ENCODE peak calls at places on chromosomes 11 and 22, in eight cellular contexts. L is Calu3; S is fibroblast of mammary gland; R is left ventricle myocardium superior; X is fibroblast of gingiva; B is NCI-H1092; Q is IMR-90; A is CD4-positive, alpha-beta memory T cell. I is an unnamed sample.

GRCh38 chr11:14974021-14974698 is 2.0 kb upstream of the CALCA start:
- DNase-seq in L (no peak), A (no peak), Q (no peak), R (no peak), X (no peak), S (no peak), B (no peak), I (no peak)

GRCh38 chr22:22935546-22936157 is 48.0 kb downstream of the IGLL5 start:
- DNase-seq in S (no peak), L (no peak), R (peak; percentile 19), A (no peak), X (no peak), Q (no peak), B (no peak), I (no peak)

GRCh38 chr22:40238425-40239344 is 61.0 kb downstream of the TNRC6B start:
- DNase-seq in R (no peak), X (peak; percentile 74), Q (peak; percentile 74), L (peak; percentile 51), B (no peak), A (peak; percentile 42), S (peak; percentile 88), I (no peak)

GRCh38 chr11:135074397-135074998 is 662.5 kb upstream of the B3GAT1 start:
- DNase-seq in B (no peak), A (no peak), X (no peak), R (no peak), S (peak; percentile 2), L (no peak), Q (no peak), I (no peak)

GRCh38 chr11:62148271-62148980 is 24.6 kb downstream of the INCENP start:
- DNase-seq in L (no peak), S (no peak), R (no peak), Q (no peak), B (no peak), X (no peak), A (no peak), I (peak; percentile 35)

GRCh38 chr22:19062909-19063308 is 59.3 kb downstream of the DGCR2 start:
- DNase-seq in L (no peak), A (no peak), X (no peak), Q (no peak), R (no peak), S (no peak), B (no peak), I (no peak)

GRCh38 chr11:18364495-18365047 is 29.8 kb upstream of the LDHA start:
- DNase-seq in S (no peak), A (no peak), Q (no peak), L (no peak), B (no peak), R (no peak), X (peak; percentile 44), I (no peak)

GRCh38 chr11:130891326-130891725 is 25.0 kb downstream of the SNX19 start:
- DNase-seq in R (no peak), S (peak; percentile 40), A (no peak), B (no peak), L (no peak), Q (peak; percentile 41), X (no peak), I (no peak)

GRCh38 chr11:1301220-1302000 is 8.0 kb downstream of the TOLLIP start:
- DNase-seq in Q (no peak), R (no peak), X (no peak), L (no peak), B (no peak), A (no peak), S (no peak), I (no peak)

GRCh38 chr22:42064629-42065028 is 6.0 kb downstream of the NAGA start:
- DNase-seq in L (no peak), X (no peak), Q (no peak), R (no peak), S (no peak), B (no peak), A (no peak), I (no peak)

GRCh38 chr11:67154726-67155125 is 35.7 kb downstream of the KDM2A start:
- DNase-seq in S (no peak), R (no peak), L (no peak), A (no peak), Q (no peak), B (no peak), X (no peak), I (no peak)

GRCh38 chr11:121572581-121573059 is 119.9 kb upstream of the SORL1-AS1 start:
- DNase-seq in A (no peak), R (no peak), L (no peak), X (no peak), S (no peak), Q (no peak), B (peak; percentile 46), I (no peak)

GRCh38 chr22:44519895-44520294 is 21.9 kb upstream of the RTL6 start:
- DNase-seq in A (no peak), Q (no peak), B (no peak), R (peak; percentile 71), S (no peak), L (no peak), X (no peak), I (no peak)

GRCh38 chr11:78424334-78425270 is 7.0 kb upstream of the GAB2 start:
- DNase-seq in S (peak; percentile 76), R (no peak), B (no peak), X (peak; percentile 80), L (no peak), A (no peak), Q (peak; percentile 73), I (no peak)

GRCh38 chr22:32849501-32849900 is 48.0 kb downstream of the TIMP3 start:
- DNase-seq in L (no peak), R (no peak), Q (no peak), A (no peak), B (no peak), X (no peak), S (no peak), I (no peak)

GRCh38 chr11:121757480-121758125 is 304.8 kb upstream of the SORL1-AS1 start:
- DNase-seq in Q (no peak), A (no peak), L (no peak), X (peak; percentile 9), S (no peak), B (no peak), R (no peak), I (no peak)

GRCh38 chr11:75275581-75275980 is 35.0 kb downstream of the TPBGL start:
- DNase-seq in L (no peak), Q (peak; percentile 13), S (no peak), B (no peak), X (no peak), R (peak; percentile 63), A (peak; percentile 79), I (peak; percentile 65)

GRCh38 chr22:38177926-38178604 is 3.6 kb downstream of the PLA2G6 start:
- DNase-seq in S (peak; percentile 88), Q (peak; percentile 89), L (peak; percentile 74), A (no peak), R (peak; percentile 43), X (peak; percentile 90), B (no peak), I (no peak)

GRCh38 chr11:9714540-9714939 is 50.7 kb downstream of the SWAP70 start:
- DNase-seq in B (no peak), Q (peak; percentile 49), S (peak; percentile 43), A (no peak), L (no peak), R (no peak), X (peak; percentile 15), I (no peak)

GRCh38 chr11:69881467-69882269 is 62.5 kb upstream of the FGF3 start:
- DNase-seq in B (no peak), S (no peak), R (no peak), Q (no peak), L (no peak), X (no peak), A (no peak), I (no peak)

GRCh38 chr11:82494988-82495432 is 238.7 kb downstream of the FAM181B start:
- DNase-seq in R (no peak), L (no peak), X (no peak), A (no peak), S (peak; percentile 5), B (no peak), Q (no peak), I (no peak)

I was measured in ascending aorta.